ENCODE peak calls at places on chromosomes 12 and 14, in seven cellular contexts. K, V, H, P, A, Q and X are unnamed samples.

GRCh38 chr12:71999795-72000194 is 61.1 kb downstream of the TPH2 start:
- DNase-seq in Q (no peak), H (no peak), A (no peak), P (peak), K (no peak), V (no peak), X (no peak)

GRCh38 chr12:26126340-26127284 is 1.8 kb upstream of the BHLHE41 start:
- DNase-seq in K (peak), H (peak), A (no peak), P (peak), V (no peak), Q (no peak), X (peak)

GRCh38 chr12:3294481-3294911 is 196.5 kb upstream of the PRMT8 start:
- DNase-seq in P (no peak), Q (no peak), V (no peak), A (no peak), K (no peak), H (no peak), X (no peak)

GRCh38 chr12:96487634-96488033 is 1.7 kb upstream of the CFAP54 start:
- DNase-seq in Q (no peak), V (no peak), P (no peak), H (no peak), K (no peak), A (no peak), X (no peak)

GRCh38 chr14:97116546-97116945 is 319.4 kb downstream of the VRK1 start:
- DNase-seq in P (no peak), H (no peak), Q (no peak), A (no peak), K (no peak), V (no peak), X (no peak)

GRCh38 chr12:103793512-103794045 is 47.5 kb downstream of the NT5DC3 start:
- DNase-seq in A (no peak), V (no peak), H (no peak), Q (no peak), K (no peak), P (no peak), X (no peak)

GRCh38 chr12:19978193-19978592 is 390.1 kb upstream of the PDE3A start:
- DNase-seq in A (no peak), K (no peak), V (peak), P (peak), Q (no peak), H (no peak), X (peak)

GRCh38 chr12:106114084-106115068 is 24.4 kb downstream of the NUAK1 start:
- DNase-seq in H (peak), A (no peak), Q (no peak), V (no peak), P (peak), K (no peak), X (peak)

GRCh38 chr14:65258391-65258790 is 154.1 kb upstream of the FUT8 start:
- DNase-seq in Q (no peak), P (peak), K (no peak), V (no peak), A (no peak), H (peak), X (no peak)